ENCODE peak calls at places on chromosomes 7 and 10, in ten cellular contexts. One of them, this sample, is unnamed.

GRCh38 chr7:5526190-5527037 is 102.8 kb upstream of the TNRC18 start:
- DNase-seq in Calu3: peak
- DNase-seq in cardiac fibroblast: peak
- DNase-seq in CD4-positive, alpha-beta T cell: peak
- DNase-seq in OCI-LY7: peak
- DNase-seq in tibial artery: peak
- DNase-seq in cardiac muscle cell: peak
- DNase-seq in heart right ventricle: peak
- DNase-seq in lower leg skin: peak
- DNase-seq in gastrocnemius medialis: no peak
- DNase-seq in this sample: no peak

GRCh38 chr10:48692748-48693147 is 8.1 kb downstream of the WDFY4 start:
- DNase-seq in cardiac muscle cell: no peak
- DNase-seq in CD4-positive, alpha-beta T cell: no peak
- DNase-seq in cardiac fibroblast: no peak
- DNase-seq in lower leg skin: no peak
- DNase-seq in heart right ventricle: no peak
- DNase-seq in tibial artery: no peak
- DNase-seq in Calu3: no peak
- DNase-seq in gastrocnemius medialis: no peak
- DNase-seq in OCI-LY7: no peak
- DNase-seq in this sample: no peak

GRCh38 chr7:137919987-137920386 is 73.2 kb upstream of the DGKI start:
- DNase-seq in CD4-positive, alpha-beta T cell: no peak
- DNase-seq in tibial artery: no peak
- DNase-seq in OCI-LY7: no peak
- DNase-seq in cardiac fibroblast: no peak
- DNase-seq in heart right ventricle: no peak
- DNase-seq in gastrocnemius medialis: no peak
- DNase-seq in Calu3: no peak
- DNase-seq in cardiac muscle cell: no peak
- DNase-seq in lower leg skin: no peak
- DNase-seq in this sample: no peak

GRCh38 chr7:75536940-75537538 is 44.9 kb downstream of the SPDYE5 start:
- DNase-seq in cardiac muscle cell: no peak
- DNase-seq in lower leg skin: peak
- DNase-seq in gastrocnemius medialis: no peak
- DNase-seq in Calu3: no peak
- DNase-seq in cardiac fibroblast: no peak
- DNase-seq in tibial artery: no peak
- DNase-seq in heart right ventricle: no peak
- DNase-seq in CD4-positive, alpha-beta T cell: no peak
- DNase-seq in OCI-LY7: no peak
- DNase-seq in this sample: no peak

GRCh38 chr10:91613411-91614253 is 19.2 kb downstream of the PPP1R3C start:
- DNase-seq in Calu3: peak
- DNase-seq in lower leg skin: peak
- DNase-seq in OCI-LY7: no peak
- DNase-seq in cardiac muscle cell: peak
- DNase-seq in gastrocnemius medialis: peak
- DNase-seq in cardiac fibroblast: peak
- DNase-seq in tibial artery: no peak
- DNase-seq in heart right ventricle: no peak
- DNase-seq in CD4-positive, alpha-beta T cell: no peak
- DNase-seq in this sample: no peak

GRCh38 chr7:131844380-131844779 is 288.0 kb upstream of the PODXL start:
- DNase-seq in heart right ventricle: no peak
- DNase-seq in cardiac muscle cell: no peak
- DNase-seq in CD4-positive, alpha-beta T cell: no peak
- DNase-seq in lower leg skin: no peak
- DNase-seq in cardiac fibroblast: no peak
- DNase-seq in OCI-LY7: no peak
- DNase-seq in gastrocnemius medialis: no peak
- DNase-seq in Calu3: no peak
- DNase-seq in tibial artery: no peak
- DNase-seq in this sample: no peak

GRCh38 chr10:115417585-115418265 is 324.6 kb downstream of the ATRNL1 start:
- DNase-seq in lower leg skin: no peak
- DNase-seq in heart right ventricle: no peak
- DNase-seq in cardiac muscle cell: peak
- DNase-seq in cardiac fibroblast: peak
- DNase-seq in CD4-positive, alpha-beta T cell: no peak
- DNase-seq in gastrocnemius medialis: no peak
- DNase-seq in tibial artery: no peak
- DNase-seq in Calu3: peak
- DNase-seq in OCI-LY7: peak
- DNase-seq in this sample: no peak

GRCh38 chr7:38178004-38178694 is at the start of gene STARD3NL:
- DNase-seq in OCI-LY7: peak
- DNase-seq in tibial artery: peak
- DNase-seq in heart right ventricle: peak
- DNase-seq in gastrocnemius medialis: peak
- DNase-seq in lower leg skin: peak
- DNase-seq in cardiac muscle cell: peak
- DNase-seq in CD4-positive, alpha-beta T cell: peak
- DNase-seq in cardiac fibroblast: peak
- DNase-seq in Calu3: peak
- DNase-seq in this sample: peak

GRCh38 chr7:112566392-112567324 is 85.9 kb downstream of the LSMEM1 start:
- DNase-seq in cardiac muscle cell: no peak
- DNase-seq in heart right ventricle: no peak
- DNase-seq in lower leg skin: no peak
- DNase-seq in cardiac fibroblast: no peak
- DNase-seq in gastrocnemius medialis: peak
- DNase-seq in Calu3: no peak
- DNase-seq in OCI-LY7: no peak
- DNase-seq in CD4-positive, alpha-beta T cell: no peak
- DNase-seq in tibial artery: no peak
- DNase-seq in this sample: no peak

GRCh38 chr10:128875030-128875744 is 591.9 kb upstream of the MGMT start:
- DNase-seq in Calu3: no peak
- DNase-seq in gastrocnemius medialis: no peak
- DNase-seq in tibial artery: no peak
- DNase-seq in heart right ventricle: no peak
- DNase-seq in cardiac muscle cell: peak
- DNase-seq in OCI-LY7: no peak
- DNase-seq in CD4-positive, alpha-beta T cell: no peak
- DNase-seq in lower leg skin: no peak
- DNase-seq in cardiac fibroblast: no peak
- DNase-seq in this sample: no peak

GRCh38 chr7:121267612-121268011 is 61.2 kb upstream of the WNT16 start:
- DNase-seq in tibial artery: no peak
- DNase-seq in cardiac muscle cell: peak
- DNase-seq in lower leg skin: no peak
- DNase-seq in gastrocnemius medialis: no peak
- DNase-seq in heart right ventricle: no peak
- DNase-seq in cardiac fibroblast: no peak
- DNase-seq in Calu3: no peak
- DNase-seq in CD4-positive, alpha-beta T cell: no peak
- DNase-seq in OCI-LY7: no peak
- DNase-seq in this sample: no peak

GRCh38 chr10:7945469-7946187 is 108.9 kb upstream of the GATA3 start:
- DNase-seq in lower leg skin: no peak
- DNase-seq in CD4-positive, alpha-beta T cell: no peak
- DNase-seq in Calu3: no peak
- DNase-seq in heart right ventricle: no peak
- DNase-seq in tibial artery: no peak
- DNase-seq in gastrocnemius medialis: no peak
- DNase-seq in cardiac fibroblast: peak
- DNase-seq in OCI-LY7: no peak
- DNase-seq in cardiac muscle cell: no peak
- DNase-seq in this sample: no peak

GRCh38 chr7:90701771-90702170 is 105.7 kb downstream of the CDK14 start:
- DNase-seq in cardiac muscle cell: no peak
- DNase-seq in CD4-positive, alpha-beta T cell: no peak
- DNase-seq in heart right ventricle: no peak
- DNase-seq in cardiac fibroblast: no peak
- DNase-seq in lower leg skin: no peak
- DNase-seq in gastrocnemius medialis: no peak
- DNase-seq in OCI-LY7: no peak
- DNase-seq in tibial artery: no peak
- DNase-seq in Calu3: no peak
- DNase-seq in this sample: no peak

GRCh38 chr7:151251328-151251925 is 2.9 kb upstream of the SMARCD3 start:
- DNase-seq in heart right ventricle: peak
- DNase-seq in Calu3: peak
- DNase-seq in gastrocnemius medialis: no peak
- DNase-seq in lower leg skin: no peak
- DNase-seq in cardiac muscle cell: peak
- DNase-seq in CD4-positive, alpha-beta T cell: no peak
- DNase-seq in cardiac fibroblast: peak
- DNase-seq in OCI-LY7: peak
- DNase-seq in tibial artery: no peak
- DNase-seq in this sample: no peak

GRCh38 chr7:14351167-14351566 is 361.7 kb upstream of the ETV1 start:
- DNase-seq in lower leg skin: no peak
- DNase-seq in CD4-positive, alpha-beta T cell: no peak
- DNase-seq in heart right ventricle: peak
- DNase-seq in cardiac muscle cell: no peak
- DNase-seq in gastrocnemius medialis: no peak
- DNase-seq in Calu3: no peak
- DNase-seq in tibial artery: no peak
- DNase-seq in cardiac fibroblast: no peak
- DNase-seq in OCI-LY7: no peak
- DNase-seq in this sample: no peak

DNA sequence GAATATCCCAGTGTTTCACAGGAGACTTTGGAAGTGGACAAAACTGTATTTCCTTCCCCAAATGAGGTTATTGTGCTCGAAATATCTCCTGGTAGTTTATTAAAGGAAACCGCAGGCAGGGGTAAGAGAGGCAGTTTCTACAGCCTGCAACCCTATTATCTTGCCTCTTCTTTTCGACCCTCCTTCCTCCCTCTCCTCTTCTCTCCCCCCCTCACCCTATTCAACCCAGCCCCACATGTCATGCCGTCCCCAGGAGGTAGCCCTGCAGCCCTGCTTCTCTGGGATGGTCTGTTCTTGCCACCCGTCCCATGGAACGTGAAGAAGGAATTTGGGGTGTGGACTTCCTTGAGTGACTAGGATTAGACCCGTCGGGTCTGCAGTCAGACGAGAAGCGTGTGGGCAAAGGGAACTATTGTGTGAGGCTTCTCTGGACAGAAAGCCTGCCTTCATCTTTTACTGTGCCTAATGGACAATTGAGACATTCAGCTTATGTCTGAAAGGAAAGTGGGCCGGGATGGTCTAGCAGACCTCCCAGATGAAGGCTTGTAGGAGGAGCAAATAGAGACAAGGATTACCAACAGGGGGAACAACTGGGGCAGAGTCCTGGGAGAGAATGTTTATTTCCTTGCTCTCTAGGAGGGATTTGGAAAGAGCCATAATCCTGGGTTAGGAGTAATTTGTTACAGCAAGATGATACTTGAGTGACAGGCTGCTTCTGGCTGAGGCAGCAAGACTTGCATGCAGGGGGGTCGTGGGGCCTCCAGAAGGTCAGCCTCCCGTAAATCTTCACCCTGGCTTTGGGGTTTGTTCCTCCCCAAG is 77.7 kb downstream of the TCF7L2 start:
- DNase-seq in lower leg skin: no peak
- DNase-seq in Calu3: peak
- DNase-seq in heart right ventricle: no peak
- DNase-seq in gastrocnemius medialis: no peak
- DNase-seq in tibial artery: no peak
- DNase-seq in CD4-positive, alpha-beta T cell: no peak
- DNase-seq in cardiac fibroblast: no peak
- DNase-seq in cardiac muscle cell: no peak
- DNase-seq in OCI-LY7: no peak
- DNase-seq in this sample: no peak
- TF ChIP-seq CTCF in lower leg skin: no peak
- TF ChIP-seq CTCF in Calu3: no peak
- TF ChIP-seq CTCF in heart right ventricle: no peak
- TF ChIP-seq CTCF in gastrocnemius medialis: no peak
- TF ChIP-seq CTCF in tibial artery: no peak
- TF ChIP-seq CTCF in CD4-positive, alpha-beta T cell: no peak
- TF ChIP-seq CTCF in cardiac fibroblast: no peak
- TF ChIP-seq CTCF in cardiac muscle cell: no peak
- TF ChIP-seq CTCF in OCI-LY7: no peak
- TF ChIP-seq CTCF in this sample: no peak

GRCh38 chr10:71429929-71430328 is 33.2 kb downstream of the CDH23 start:
- DNase-seq in CD4-positive, alpha-beta T cell: no peak
- DNase-seq in gastrocnemius medialis: no peak
- DNase-seq in cardiac muscle cell: no peak
- DNase-seq in heart right ventricle: no peak
- DNase-seq in Calu3: no peak
- DNase-seq in cardiac fibroblast: no peak
- DNase-seq in tibial artery: no peak
- DNase-seq in lower leg skin: peak
- DNase-seq in OCI-LY7: no peak
- DNase-seq in this sample: no peak
- TF ChIP-seq CTCF in CD4-positive, alpha-beta T cell: no peak
- TF ChIP-seq CTCF in gastrocnemius medialis: no peak
- TF ChIP-seq CTCF in cardiac muscle cell: peak
- TF ChIP-seq CTCF in heart right ventricle: no peak
- TF ChIP-seq CTCF in Calu3: peak
- TF ChIP-seq CTCF in cardiac fibroblast: no peak
- TF ChIP-seq CTCF in tibial artery: no peak
- TF ChIP-seq CTCF in lower leg skin: no peak
- TF ChIP-seq CTCF in OCI-LY7: peak
- TF ChIP-seq CTCF in this sample: no peak

GRCh38 chr10:79438021-79438698 is 7.3 kb downstream of the ZCCHC24 start:
- DNase-seq in tibial artery: no peak
- DNase-seq in CD4-positive, alpha-beta T cell: no peak
- DNase-seq in cardiac fibroblast: no peak
- DNase-seq in cardiac muscle cell: no peak
- DNase-seq in lower leg skin: peak
- DNase-seq in gastrocnemius medialis: no peak
- DNase-seq in heart right ventricle: no peak
- DNase-seq in OCI-LY7: no peak
- DNase-seq in Calu3: no peak
- DNase-seq in this sample: no peak
- TF ChIP-seq CTCF in tibial artery: peak
- TF ChIP-seq CTCF in CD4-positive, alpha-beta T cell: no peak
- TF ChIP-seq CTCF in cardiac fibroblast: peak
- TF ChIP-seq CTCF in cardiac muscle cell: peak
- TF ChIP-seq CTCF in lower leg skin: no peak
- TF ChIP-seq CTCF in gastrocnemius medialis: no peak
- TF ChIP-seq CTCF in heart right ventricle: no peak
- TF ChIP-seq CTCF in OCI-LY7: no peak
- TF ChIP-seq CTCF in Calu3: peak
- TF ChIP-seq CTCF in this sample: no peak

DNA sequence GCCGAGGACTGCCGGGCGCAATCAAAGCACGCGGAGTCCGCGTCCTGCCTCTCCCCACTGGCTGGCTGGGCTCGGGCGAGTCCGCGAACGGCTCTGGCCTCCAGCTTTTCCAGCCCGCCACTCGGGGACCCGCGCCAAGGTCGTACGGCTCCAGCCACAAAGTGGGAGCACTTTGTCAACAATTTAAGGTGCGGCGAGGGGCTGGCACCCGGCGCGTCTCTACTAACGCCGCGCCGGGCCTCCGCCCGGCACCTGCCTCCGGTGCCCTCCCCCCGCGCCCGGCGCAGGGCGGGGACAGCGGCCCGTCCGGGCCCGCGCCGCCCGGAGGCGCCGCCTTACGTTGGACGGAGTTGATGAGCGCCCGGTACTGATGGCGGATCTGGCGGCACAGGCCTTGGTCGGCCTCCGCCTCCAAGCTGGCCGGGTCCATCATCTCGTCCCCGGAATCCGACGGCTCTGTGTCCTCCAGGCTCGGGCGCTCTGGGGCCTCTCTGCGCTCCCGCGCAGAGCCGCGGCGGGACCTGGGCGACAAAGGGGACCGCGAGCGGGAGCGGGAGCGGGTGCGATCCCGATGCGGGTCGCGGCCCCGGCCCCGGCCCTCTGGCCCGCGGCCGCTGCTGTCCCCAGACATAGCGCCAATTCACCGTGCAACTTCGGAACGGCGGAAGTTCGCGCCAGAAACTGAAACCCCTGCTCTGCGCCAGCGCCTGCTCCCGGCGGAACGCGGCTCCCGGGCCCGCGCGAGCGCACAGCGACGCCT is at the start of gene NSMCE4A:
- DNase-seq in gastrocnemius medialis: peak
- DNase-seq in cardiac muscle cell: peak
- DNase-seq in lower leg skin: peak
- DNase-seq in OCI-LY7: peak
- DNase-seq in tibial artery: peak
- DNase-seq in heart right ventricle: peak
- DNase-seq in cardiac fibroblast: peak
- DNase-seq in Calu3: peak
- DNase-seq in CD4-positive, alpha-beta T cell: peak
- DNase-seq in this sample: peak
- TF ChIP-seq CTCF in gastrocnemius medialis: no peak
- TF ChIP-seq CTCF in cardiac muscle cell: peak
- TF ChIP-seq CTCF in lower leg skin: no peak
- TF ChIP-seq CTCF in OCI-LY7: peak
- TF ChIP-seq CTCF in tibial artery: peak
- TF ChIP-seq CTCF in heart right ventricle: no peak
- TF ChIP-seq CTCF in cardiac fibroblast: no peak
- TF ChIP-seq CTCF in Calu3: no peak
- TF ChIP-seq CTCF in CD4-positive, alpha-beta T cell: no peak
- TF ChIP-seq CTCF in this sample: no peak

This sample was measured in natural killer cell.